ENCODE peak calls at places on chromosome 18, in nine cellular contexts. A, J, O, S, D, Q, Y, I and U are unnamed samples.
A peak's percentile ranks its signal among the peaks of the same experiment; 100 is the strongest.

GRCh38 chr18:62869327-62869726 is 154.0 kb downstream of the PHLPP1 start:
- DNase-seq in S (no peak), Q (no peak), A (no peak), I (no peak), J (no peak), O (no peak), Y (no peak), D (no peak), U (no peak)

GRCh38 chr18:35027206-35027605 is 14.0 kb upstream of the MAPRE2 start:
- DNase-seq in Y (no peak), O (no peak), I (no peak), S (no peak), J (no peak), A (no peak), D (no peak), Q (no peak), U (no peak)

GRCh38 chr18:62760403-62760734 is 45.0 kb downstream of the PHLPP1 start:
- DNase-seq in A (no peak), D (no peak), I (no peak), O (no peak), S (no peak), Y (no peak), Q (no peak), J (no peak), U (peak; percentile 18)

GRCh38 chr18:56286775-56287174 is 351.6 kb downstream of the TXNL1 start:
- DNase-seq in O (no peak), Y (peak; percentile 22), J (no peak), A (no peak), S (no peak), Q (no peak), I (no peak), D (peak; percentile 48), U (no peak)

GRCh38 chr18:64208531-64208930 is 59.6 kb upstream of the LINC00305 start:
- DNase-seq in O (no peak), Q (no peak), I (no peak), A (no peak), Y (no peak), J (no peak), S (no peak), D (no peak), U (no peak)

GRCh38 chr18:32450874-32451273 is 19.8 kb downstream of the GAREM1 start:
- DNase-seq in Q (no peak), A (no peak), Y (no peak), J (no peak), I (no peak), O (no peak), S (no peak), D (no peak), U (no peak)

GRCh38 chr18:12651651-12652050 is 6.3 kb downstream of the SPIRE1 start:
- DNase-seq in Q (no peak), I (no peak), S (no peak), J (no peak), Y (no peak), O (no peak), D (no peak), A (no peak), U (no peak)

GRCh38 chr18:39672171-39672570 is 2106.6 kb upstream of the CELF4 start:
- DNase-seq in I (no peak), J (no peak), D (peak; percentile 70), S (no peak), Q (no peak), Y (no peak), A (no peak), O (no peak), U (no peak)

GRCh38 chr18:9364242-9364641 is 29.7 kb downstream of the TWSG1 start:
- DNase-seq in I (no peak), O (no peak), Y (no peak), D (no peak), A (no peak), Q (no peak), J (no peak), S (no peak), U (no peak)

GRCh38 chr18:61612517-61612916 is 279.3 kb downstream of the CDH20 start:
- DNase-seq in D (no peak), Y (no peak), O (no peak), I (no peak), Q (no peak), S (no peak), A (no peak), J (no peak), U (no peak)

GRCh38 chr18:56289381-56289780 is 349.0 kb downstream of the TXNL1 start:
- DNase-seq in O (no peak), Y (no peak), A (no peak), I (no peak), S (no peak), D (no peak), Q (no peak), J (no peak), U (no peak)

GRCh38 chr18:52588916-52589315 is 248.9 kb downstream of the DCC start:
- DNase-seq in Y (no peak), O (no peak), A (no peak), I (no peak), D (peak; percentile 40), J (no peak), Q (no peak), S (no peak), U (no peak)

DNA sequence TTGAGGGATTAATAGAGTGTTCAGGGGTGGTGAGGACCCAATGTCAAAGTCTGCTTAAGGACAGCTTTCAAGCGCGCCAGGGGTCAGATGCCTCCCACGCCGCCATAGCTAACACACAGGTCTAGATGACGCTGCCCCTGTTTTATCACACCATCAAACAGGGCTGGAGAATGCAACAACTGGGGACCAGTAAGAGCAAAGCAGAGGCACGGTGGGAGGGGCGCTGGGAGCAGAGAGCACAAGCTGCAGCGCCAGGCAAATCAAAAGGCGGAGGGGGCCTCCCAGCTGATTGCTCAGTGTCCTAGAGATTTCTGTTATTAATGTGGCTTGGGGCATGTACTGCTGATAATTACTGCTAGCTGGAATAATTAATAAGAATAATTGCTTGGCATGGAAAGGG is 104.3 kb upstream of the ZNF521 start:
- DNase-seq in O (no peak), D (no peak), A (no peak), Y (peak; percentile 28), I (no peak), J (no peak), Q (no peak), S (peak; percentile 14), U (no peak)
- H3K4me3 ChIP-seq in O (no peak overlapping the region), D (no peak overlapping the region), A (no peak overlapping the region), Y (no peak overlapping the region), I (no peak overlapping the region), J (no peak overlapping the region), Q (no peak overlapping the region), S (no peak overlapping the region), U (no peak overlapping the region)

GRCh38 chr18:2845175-2845574 is 1.6 kb upstream of the EMILIN2 start:
- DNase-seq in A (no peak), I (no peak), Y (no peak), S (no peak), O (no peak), J (no peak), D (no peak), Q (no peak), U (no peak)

GRCh38 chr18:2847341-2848144 is 737 bp downstream of the EMILIN2 start:
- DNase-seq in Y (no peak), S (peak; percentile 92), J (peak; percentile 62), I (no peak), Q (no peak), O (peak; percentile 87), A (peak; percentile 57), D (peak; percentile 53), U (peak; percentile 6)

GRCh38 chr18:2848145-2848878 is 1.5 kb downstream of the EMILIN2 start:
- DNase-seq in O (no peak), D (peak; percentile 20), S (peak; percentile 25), I (no peak), J (no peak), Y (no peak), A (no peak), Q (no peak), U (no peak)

GRCh38 chr18:2846638-2847340 is at the start of gene EMILIN2:
- DNase-seq in O (peak; percentile 31), Y (peak; percentile 18), D (peak; percentile 56), I (peak; percentile 55), A (peak; percentile 94), Q (no peak), S (peak; percentile 88), J (peak; percentile 87), U (peak; percentile 43)

DNA sequence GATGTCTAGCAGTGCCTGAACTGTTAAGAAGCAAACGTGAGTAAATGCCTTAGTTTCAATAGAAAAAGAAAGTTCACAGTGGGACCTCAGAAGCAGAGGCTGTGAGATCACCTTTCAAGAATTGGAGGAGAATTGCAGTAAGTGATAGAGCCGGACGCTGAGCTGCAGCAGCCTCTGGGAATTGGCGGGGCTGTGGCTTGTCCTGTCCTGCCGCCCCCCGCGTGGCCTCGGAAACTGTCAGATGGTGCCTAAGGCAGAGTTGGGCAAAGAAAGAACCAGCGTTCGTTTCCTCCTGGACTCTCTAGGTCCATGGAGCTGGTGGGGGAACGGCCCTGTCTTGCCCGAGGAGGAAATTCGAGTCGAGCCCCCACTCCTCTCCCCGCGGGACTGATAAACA is 567 bp upstream of the EMILIN2 start:
- DNase-seq in A (no peak), J (no peak), S (no peak), Y (peak; percentile 16), O (no peak), D (peak; percentile 40), Q (no peak), I (no peak), U (no peak)
- H3K27me3 ChIP-seq in A (no peaks in the 10 kb centered on the region), J (peaks cover 38% of the 10 kb centered on the region), S (peaks cover 50% of the 10 kb centered on the region), Y (peaks cover 73% of the 10 kb centered on the region), O (no peaks in the 10 kb centered on the region), D (peaks cover 34% of the 10 kb centered on the region), Q (peaks cover 83% of the 10 kb centered on the region), I (peaks cover 35% of the 10 kb centered on the region), U (peaks cover 41% of the 10 kb centered on the region)

DNA sequence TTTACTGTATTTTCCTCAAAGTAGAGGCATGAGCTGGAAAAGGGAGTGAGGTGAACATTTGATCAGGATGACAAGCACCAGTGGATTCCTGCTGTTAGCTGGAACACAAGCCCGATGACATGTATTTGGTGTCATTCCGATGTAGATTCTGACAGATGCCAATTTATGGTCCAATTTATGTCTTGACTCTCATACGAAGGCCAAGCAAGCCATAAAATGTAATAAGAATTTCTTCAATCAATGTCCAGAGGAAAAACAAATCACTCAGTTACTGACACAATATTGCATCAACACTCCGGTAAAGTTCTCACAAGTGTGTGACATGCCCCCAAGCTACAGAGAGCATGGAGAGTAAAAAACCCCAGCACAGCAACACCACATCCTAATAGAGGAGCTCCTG is 138.3 kb upstream of the ZNF521 start:
- DNase-seq in S (no peak), Y (no peak), O (no peak), J (no peak), Q (no peak), A (no peak), I (no peak), D (no peak), U (no peak)
- H3K4me3 ChIP-seq in S (no peak overlapping the region), Y (no peak overlapping the region), O (no peak overlapping the region), J (no peak overlapping the region), Q (no peak overlapping the region), A (no peak overlapping the region), I (no peak overlapping the region), D (no peak overlapping the region), U (no peak overlapping the region)

GRCh38 chr18:79784071-79784913 is 13.4 kb upstream of the KCNG2 start:
- DNase-seq in J (no peak), S (peak; percentile 61), Q (no peak), D (no peak), Y (no peak), O (no peak), A (peak; percentile 33), I (no peak), U (no peak)
- H3K27me3 ChIP-seq in J (peaks cover 62% of the 10 kb centered on the region), S (peaks cover 15% of the 10 kb centered on the region), Q (peaks cover 81% of the 10 kb centered on the region), D (peaks cover 20% of the 10 kb centered on the region), Y (peaks cover 15% of the 10 kb centered on the region), O (no peaks in the 10 kb centered on the region), A (no peaks in the 10 kb centered on the region), I (peaks cover 30% of the 10 kb centered on the region), U (peaks cover 26% of the 10 kb centered on the region)

GRCh38 chr18:57747809-57748680 is 55.1 kb downstream of the ATP8B1 start:
- DNase-seq in A (no peak), Q (no peak), J (no peak), Y (no peak), I (no peak), D (no peak), S (no peak), O (no peak), U (no peak)
- H3K4me3 ChIP-seq in A (no peak overlapping the region), Q (no peak overlapping the region), J (no peak overlapping the region), Y (no peak overlapping the region), I (no peak overlapping the region), D (no peak overlapping the region), S (no peak overlapping the region), O (no peak overlapping the region), U (no peak overlapping the region)